ENCODE peak calls at places on chromosomes 4 and X, in seven cellular contexts. O is GM12865; P is glutamatergic neuron; U is stimulated activated CD8-positive, alpha-beta memory T cell treated with anti-CD3 and anti-CD28 coated beads, Interleukin-2, amount 100 ng/mL, for 1 hour; K is NCI-H510A; R is cardiac fibroblast; M is CD4-positive, alpha-beta memory T cell. D is an unnamed sample.

GRCh38 chr4:8701101-8702019 is 108.8 kb downstream of the CPZ start:
- DNase-seq in O (no peak), P (no peak), U (no peak), K (no peak), R (no peak), M (no peak), D (no peak)

GRCh38 chrX:40173662-40174593 is 76.2 kb upstream of the BCOR start:
- DNase-seq in O (peak; percentile 85), P (no peak), U (no peak), K (peak; percentile 54), R (no peak), M (peak; percentile 43), D (no peak)

GRCh38 chr4:139367421-139368090 is 65.3 kb upstream of the NDUFC1 start:
- DNase-seq in O (no peak), P (no peak), U (no peak), K (no peak), R (peak; percentile 43), M (no peak), D (no peak)

GRCh38 chrX:132443736-132444135 is 45.1 kb downstream of the MBNL3 start:
- DNase-seq in O (no peak), P (no peak), U (no peak), K (no peak), R (peak; percentile 9), M (no peak), D (no peak)

GRCh38 chrX:39564751-39565150 is 533.0 kb downstream of the BCOR start:
- DNase-seq in O (no peak), P (no peak), U (no peak), K (no peak), R (no peak), M (no peak), D (no peak)

GRCh38 chr4:30208731-30209435 is 511.3 kb upstream of the PCDH7 start:
- DNase-seq in O (no peak), P (no peak), U (no peak), K (no peak), R (no peak), M (no peak), D (peak; percentile 31)

GRCh38 chr4:121898150-121898549 is 27.9 kb upstream of the BBS7 start:
- DNase-seq in O (peak; percentile 13), P (peak; percentile 23), U (no peak), K (no peak), R (no peak), M (no peak), D (no peak)

GRCh38 chr4:1234811-1235292 is 14.1 kb downstream of the CTBP1 start:
- DNase-seq in O (no peak), P (no peak), U (no peak), K (no peak), R (no peak), M (no peak), D (no peak)

GRCh38 chrX:53223068-53223693 is 1.8 kb downstream of the KDM5C start:
- DNase-seq in O (no peak), P (no peak), U (no peak), K (no peak), R (peak; percentile 2), M (no peak), D (no peak)

GRCh38 chrX:47578692-47579091 is 3.5 kb upstream of the TIMP1 start:
- DNase-seq in O (no peak), P (no peak), U (no peak), K (no peak), R (no peak), M (no peak), D (no peak)

GRCh38 chr4:99734583-99735322 is 77.1 kb upstream of the C4orf54 start:
- DNase-seq in O (no peak), P (no peak), U (no peak), K (no peak), R (no peak), M (no peak), D (no peak)

GRCh38 chr4:149409186-149410056 is 406.2 kb downstream of the IQCM start:
- DNase-seq in O (no peak), P (no peak), U (no peak), K (no peak), R (peak; percentile 94), M (no peak), D (peak; percentile 10)

GRCh38 chr4:141132689-141133145 is 552 bp downstream of the RNF150 start:
- DNase-seq in O (no peak), P (peak; percentile 63), U (no peak), K (no peak), R (peak; percentile 34), M (no peak), D (no peak)

GRCh38 chrX:11393949-11394654 is 100.9 kb downstream of the AMELX start:
- DNase-seq in O (no peak), P (no peak), U (no peak), K (no peak), R (no peak), M (no peak), D (no peak)

GRCh38 chr4:71473541-71474240 is 134.9 kb downstream of the SLC4A4 start:
- DNase-seq in O (no peak), P (no peak), U (no peak), K (no peak), R (no peak), M (no peak), D (no peak)

GRCh38 chrX:142233400-142233799 is 28.3 kb upstream of the MAGEC2 start:
- DNase-seq in O (no peak), P (no peak), U (no peak), K (no peak), R (no peak), M (no peak), D (no peak)

GRCh38 chr4:171025776-171026175 is 787.4 kb upstream of the GALNTL6 start:
- DNase-seq in O (no peak), P (no peak), U (no peak), K (no peak), R (no peak), M (no peak), D (no peak)